ENCODE peak calls at places on chromosomes 6 and 20, in six cellular contexts. One of them, this sample, is unnamed.

GRCh38 chr6:134724653-134725340 is 225.1 kb downstream of the ALDH8A1 start:
- DNase-seq in heart left ventricle: peak
- DNase-seq in GM23338: no peak
- DNase-seq in foreskin fibroblast: peak
- DNase-seq in astrocyte: peak
- DNase-seq in mesendoderm: no peak
- DNase-seq in this sample: no peak

GRCh38 chr6:162385980-162386379 is 341.6 kb downstream of the PRKN start:
- DNase-seq in heart left ventricle: no peak
- DNase-seq in GM23338: no peak
- DNase-seq in foreskin fibroblast: peak
- DNase-seq in astrocyte: peak
- DNase-seq in mesendoderm: no peak
- DNase-seq in this sample: no peak

GRCh38 chr6:34792605-34793500 is 970 bp downstream of the BLTP3A start:
- DNase-seq in heart left ventricle: peak
- DNase-seq in GM23338: peak
- DNase-seq in foreskin fibroblast: peak
- DNase-seq in astrocyte: peak
- DNase-seq in mesendoderm: peak
- DNase-seq in this sample: no peak

GRCh38 chr6:56450376-56450775 is 192.3 kb downstream of the DST start:
- DNase-seq in heart left ventricle: no peak
- DNase-seq in GM23338: no peak
- DNase-seq in foreskin fibroblast: no peak
- DNase-seq in astrocyte: no peak
- DNase-seq in mesendoderm: no peak
- DNase-seq in this sample: no peak

GRCh38 chr6:36752886-36753506 is 55.4 kb downstream of the RAB44 start:
- DNase-seq in heart left ventricle: no peak
- DNase-seq in GM23338: no peak
- DNase-seq in foreskin fibroblast: no peak
- DNase-seq in astrocyte: no peak
- DNase-seq in mesendoderm: no peak
- DNase-seq in this sample: peak

GRCh38 chr20:43744966-43745733 is 18.3 kb upstream of the GTSF1L start:
- DNase-seq in heart left ventricle: no peak
- DNase-seq in GM23338: no peak
- DNase-seq in foreskin fibroblast: no peak
- DNase-seq in astrocyte: no peak
- DNase-seq in mesendoderm: peak
- DNase-seq in this sample: no peak

GRCh38 chr6:29631209-29631810 is 1.7 kb downstream of the GABBR1 start:
- DNase-seq in heart left ventricle: no peak
- DNase-seq in GM23338: peak
- DNase-seq in foreskin fibroblast: peak
- DNase-seq in astrocyte: peak
- DNase-seq in mesendoderm: peak
- DNase-seq in this sample: no peak

GRCh38 chr20:15848126-15848525 is 725.1 kb downstream of the KIF16B start:
- DNase-seq in heart left ventricle: no peak
- DNase-seq in GM23338: no peak
- DNase-seq in foreskin fibroblast: no peak
- DNase-seq in astrocyte: no peak
- DNase-seq in mesendoderm: no peak
- DNase-seq in this sample: no peak

GRCh38 chr6:3805448-3806123 is 43.6 kb upstream of the FAM50B start:
- DNase-seq in heart left ventricle: no peak
- DNase-seq in GM23338: no peak
- DNase-seq in foreskin fibroblast: peak
- DNase-seq in astrocyte: no peak
- DNase-seq in mesendoderm: no peak
- DNase-seq in this sample: peak

GRCh38 chr6:89368107-89368506 is 15.6 kb upstream of the UBE2J1 start:
- DNase-seq in heart left ventricle: peak
- DNase-seq in GM23338: peak
- DNase-seq in foreskin fibroblast: peak
- DNase-seq in astrocyte: no peak
- DNase-seq in mesendoderm: peak
- DNase-seq in this sample: peak

GRCh38 chr20:1895674-1896496 is 678 bp downstream of the SIRPA start:
- DNase-seq in heart left ventricle: peak
- DNase-seq in GM23338: peak
- DNase-seq in foreskin fibroblast: no peak
- DNase-seq in astrocyte: no peak
- DNase-seq in mesendoderm: peak
- DNase-seq in this sample: no peak

GRCh38 chr6:124683507-124683906 is 278.7 kb upstream of the RNF217 start:
- DNase-seq in heart left ventricle: no peak
- DNase-seq in GM23338: peak
- DNase-seq in foreskin fibroblast: no peak
- DNase-seq in astrocyte: no peak
- DNase-seq in mesendoderm: peak
- DNase-seq in this sample: no peak

GRCh38 chr6:169999367-169999766 is 247.9 kb downstream of the ERMARD start:
- DNase-seq in heart left ventricle: no peak
- DNase-seq in GM23338: no peak
- DNase-seq in foreskin fibroblast: no peak
- DNase-seq in astrocyte: no peak
- DNase-seq in mesendoderm: no peak
- DNase-seq in this sample: no peak

GRCh38 chr6:36442671-36443497 is at the start of the genes KCTD20 and PXT1:
- DNase-seq in heart left ventricle: peak
- DNase-seq in GM23338: peak
- DNase-seq in foreskin fibroblast: peak
- DNase-seq in astrocyte: peak
- DNase-seq in mesendoderm: peak
- DNase-seq in this sample: peak

DNA sequence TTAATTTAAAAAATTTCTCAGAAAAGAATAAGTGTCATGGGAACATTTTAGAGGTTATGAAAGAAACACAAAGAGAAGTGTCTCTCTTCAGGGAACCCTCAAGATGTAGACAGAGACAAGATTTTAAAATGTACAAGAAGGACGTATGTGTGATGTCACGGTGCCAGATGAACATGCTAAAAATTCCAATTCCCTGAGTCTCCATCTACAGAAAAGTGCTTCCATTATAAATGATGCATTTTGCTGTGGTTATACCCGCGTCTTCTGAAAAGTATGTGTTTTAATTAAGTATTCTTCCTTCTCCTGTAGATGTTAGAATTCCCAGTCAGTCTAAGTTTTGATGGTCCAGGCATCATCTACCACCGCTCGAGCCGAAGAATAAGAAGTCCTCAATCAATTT is 489.1 kb downstream of the PREX1 start:
- DNase-seq in heart left ventricle: no peak
- DNase-seq in GM23338: no peak
- DNase-seq in foreskin fibroblast: peak
- DNase-seq in astrocyte: peak
- DNase-seq in mesendoderm: no peak
- DNase-seq in this sample: no peak
- H3K4me3 ChIP-seq in heart left ventricle: no peak
- H3K4me3 ChIP-seq in GM23338: no peak
- H3K4me3 ChIP-seq in foreskin fibroblast: no peak
- H3K4me3 ChIP-seq in astrocyte: peak
- H3K4me3 ChIP-seq in mesendoderm: no peak
- H3K4me3 ChIP-seq in this sample: no peak

GRCh38 chr20:53579266-53579580 is 14.4 kb downstream of the ZNF217 start:
- DNase-seq in heart left ventricle: no peak
- DNase-seq in GM23338: no peak
- DNase-seq in foreskin fibroblast: no peak
- DNase-seq in astrocyte: no peak
- DNase-seq in mesendoderm: no peak
- DNase-seq in this sample: no peak

GRCh38 chr20:53580376-53581111 is 13.1 kb downstream of the ZNF217 start:
- DNase-seq in heart left ventricle: no peak
- DNase-seq in GM23338: no peak
- DNase-seq in foreskin fibroblast: no peak
- DNase-seq in astrocyte: no peak
- DNase-seq in mesendoderm: no peak
- DNase-seq in this sample: peak

GRCh38 chr20:53579581-53580375 is 13.9 kb downstream of the ZNF217 start:
- DNase-seq in heart left ventricle: no peak
- DNase-seq in GM23338: no peak
- DNase-seq in foreskin fibroblast: peak
- DNase-seq in astrocyte: peak
- DNase-seq in mesendoderm: no peak
- DNase-seq in this sample: no peak

GRCh38 chr20:53581444-53582311 is 12.0 kb downstream of the ZNF217 start:
- DNase-seq in heart left ventricle: peak
- DNase-seq in GM23338: no peak
- DNase-seq in foreskin fibroblast: no peak
- DNase-seq in astrocyte: no peak
- DNase-seq in mesendoderm: no peak
- DNase-seq in this sample: peak

DNA sequence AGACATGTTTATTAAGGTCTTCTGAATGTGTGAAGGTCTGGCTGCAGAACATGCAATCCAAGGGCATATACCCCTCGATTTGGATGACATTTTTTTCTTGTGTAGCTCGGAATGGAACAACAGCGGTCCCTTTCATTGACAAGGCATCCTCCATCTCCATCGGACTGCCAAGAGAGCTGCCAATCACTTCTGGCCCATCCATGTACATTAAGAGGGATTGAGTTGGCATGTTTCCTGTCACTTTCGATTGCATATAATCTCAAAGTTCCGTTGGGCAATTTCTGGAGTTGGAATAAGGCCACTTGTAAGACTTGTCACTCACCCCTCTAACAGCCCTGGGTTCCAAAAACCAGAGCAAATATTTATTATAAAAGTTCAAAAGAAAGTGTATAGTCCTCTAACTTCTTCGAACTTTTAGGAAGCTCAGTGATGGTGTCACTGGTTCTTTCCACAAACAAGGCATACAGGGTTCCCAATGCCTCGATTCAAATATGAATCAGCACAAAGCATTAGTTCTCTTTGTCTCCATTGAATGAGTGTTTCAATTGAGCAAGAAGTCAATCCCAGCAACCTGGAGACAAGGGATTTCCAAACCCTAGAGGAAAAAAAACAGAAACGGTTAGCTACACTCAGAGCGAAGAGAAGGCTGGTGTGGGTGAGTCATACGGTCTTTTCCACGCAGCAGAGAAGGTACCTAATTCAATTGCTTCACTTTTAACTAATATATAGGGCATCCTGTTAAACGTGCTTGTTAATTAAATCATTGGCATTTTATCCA is 10.9 kb downstream of the ZNF217 start:
- DNase-seq in heart left ventricle: peak
- DNase-seq in GM23338: no peak
- DNase-seq in foreskin fibroblast: peak
- DNase-seq in astrocyte: peak
- DNase-seq in mesendoderm: peak
- DNase-seq in this sample: no peak
- H3K4me3 ChIP-seq in heart left ventricle: peak
- H3K4me3 ChIP-seq in GM23338: no peak
- H3K4me3 ChIP-seq in foreskin fibroblast: no peak
- H3K4me3 ChIP-seq in astrocyte: no peak
- H3K4me3 ChIP-seq in mesendoderm: no peak
- H3K4me3 ChIP-seq in this sample: peak

GRCh38 chr20:48909910-48910309 is 11.6 kb upstream of the ARFGEF2 start:
- DNase-seq in heart left ventricle: no peak
- DNase-seq in GM23338: no peak
- DNase-seq in foreskin fibroblast: no peak
- DNase-seq in astrocyte: no peak
- DNase-seq in mesendoderm: no peak
- DNase-seq in this sample: no peak
- H3K4me3 ChIP-seq in heart left ventricle: no peak
- H3K4me3 ChIP-seq in GM23338: no peak
- H3K4me3 ChIP-seq in foreskin fibroblast: no peak
- H3K4me3 ChIP-seq in astrocyte: no peak
- H3K4me3 ChIP-seq in mesendoderm: no peak
- H3K4me3 ChIP-seq in this sample: no peak

DNA sequence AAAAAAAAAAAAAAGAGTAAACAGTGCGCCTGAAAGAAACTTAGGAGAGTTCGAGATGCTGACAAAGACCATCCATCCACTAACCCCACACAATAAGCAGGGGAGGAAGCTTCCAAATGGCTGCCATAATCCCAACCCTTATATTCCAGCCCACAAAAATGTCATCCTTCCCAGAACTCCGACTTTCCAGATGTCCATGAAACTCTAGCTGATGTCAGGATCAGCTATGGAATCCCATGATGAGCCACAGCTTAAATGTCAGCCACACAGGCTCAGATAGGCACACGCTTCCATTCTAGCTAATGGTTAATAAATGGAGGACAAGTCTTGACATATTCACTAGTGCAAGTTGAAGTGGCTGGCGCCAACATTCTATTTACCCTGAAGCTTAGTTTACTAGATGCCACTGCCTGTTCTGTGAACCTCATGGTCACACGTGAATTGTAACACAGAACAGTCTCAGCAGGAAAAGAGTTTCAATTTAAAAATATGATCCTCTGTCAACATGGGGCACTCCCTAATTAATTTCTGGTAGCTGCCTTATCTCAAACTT is 75.5 kb downstream of the FOXF2 start:
- DNase-seq in heart left ventricle: no peak
- DNase-seq in GM23338: no peak
- DNase-seq in foreskin fibroblast: no peak
- DNase-seq in astrocyte: no peak
- DNase-seq in mesendoderm: no peak
- DNase-seq in this sample: no peak
- H3K4me3 ChIP-seq in heart left ventricle: no peak
- H3K4me3 ChIP-seq in GM23338: no peak
- H3K4me3 ChIP-seq in foreskin fibroblast: no peak
- H3K4me3 ChIP-seq in astrocyte: no peak
- H3K4me3 ChIP-seq in mesendoderm: no peak
- H3K4me3 ChIP-seq in this sample: no peak

GRCh38 chr6:148524976-148525375 is 182.3 kb downstream of the SASH1 start:
- DNase-seq in heart left ventricle: no peak
- DNase-seq in GM23338: no peak
- DNase-seq in foreskin fibroblast: peak
- DNase-seq in astrocyte: peak
- DNase-seq in mesendoderm: no peak
- DNase-seq in this sample: no peak
- H3K4me3 ChIP-seq in heart left ventricle: no peak
- H3K4me3 ChIP-seq in GM23338: no peak
- H3K4me3 ChIP-seq in foreskin fibroblast: peak
- H3K4me3 ChIP-seq in astrocyte: peak
- H3K4me3 ChIP-seq in mesendoderm: no peak
- H3K4me3 ChIP-seq in this sample: no peak

DNA sequence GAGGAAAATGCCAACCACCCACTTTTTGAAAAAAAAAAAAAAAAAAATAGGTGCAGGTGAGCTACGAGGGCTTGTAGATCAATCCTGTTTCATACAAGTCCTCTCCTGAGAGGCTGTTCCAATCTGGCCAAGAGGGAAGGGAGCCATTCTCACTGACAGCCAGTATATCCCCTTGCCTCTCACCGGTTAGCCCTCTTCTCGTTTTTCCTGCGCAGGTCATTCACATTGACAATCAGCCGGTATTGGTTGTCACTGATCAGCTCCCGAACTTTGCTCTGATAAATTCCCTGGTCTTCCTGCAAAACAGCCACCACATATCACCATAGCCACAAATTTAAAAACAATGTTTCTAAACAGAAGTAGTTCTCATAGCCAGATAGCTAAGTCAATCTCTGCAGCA is 1.4 kb downstream of the MCM3 start:
- DNase-seq in heart left ventricle: no peak
- DNase-seq in GM23338: no peak
- DNase-seq in foreskin fibroblast: no peak
- DNase-seq in astrocyte: no peak
- DNase-seq in mesendoderm: no peak
- DNase-seq in this sample: no peak
- H3K4me3 ChIP-seq in heart left ventricle: peak
- H3K4me3 ChIP-seq in GM23338: peak
- H3K4me3 ChIP-seq in foreskin fibroblast: peak
- H3K4me3 ChIP-seq in astrocyte: peak
- H3K4me3 ChIP-seq in mesendoderm: peak
- H3K4me3 ChIP-seq in this sample: peak